ENCODE peak calls at places on chromosomes 16 and 17, in five cellular contexts. P is HCT116, H is esophagus muscularis mucosa, I is transverse colon, F is K562. U is an unnamed sample.

GRCh38 chr16:73054131-73054496 is 6.2 kb upstream of the ZFHX3 start:
- DNase-seq in F (no peak), P (no peak), H (no peak), I (no peak), U (no peak)

GRCh38 chr17:32875904-32876413 is 965 bp downstream of the MYO1D start:
- DNase-seq in F (no peak), P (no peak), I (no peak), H (no peak), U (no peak)

GRCh38 chr17:78317817-78318400 is 42.0 kb downstream of the SOCS3 start:
- DNase-seq in F (no peak), P (no peak), H (no peak), I (no peak), U (no peak)

GRCh38 chr16:81519298-81520150 is 74.9 kb downstream of the CMIP start:
- DNase-seq in H (no peak), F (no peak), P (no peak), I (no peak), U (no peak)

GRCh38 chr17:39776267-39776666 is 38.5 kb downstream of the GRB7 start:
- DNase-seq in F (no peak), H (no peak), P (no peak), I (no peak), U (no peak)

GRCh38 chr16:72291121-72291520 is 119.2 kb upstream of the PMFBP1 start:
- DNase-seq in F (no peak), I (no peak), H (no peak), P (peak), U (no peak)

GRCh38 chr16:12127244-12127643 is 150.7 kb downstream of the SNX29 start:
- DNase-seq in I (no peak), F (no peak), H (no peak), P (no peak), U (no peak)

GRCh38 chr16:30659507-30660423 is 1.5 kb downstream of the FBRS start:
- DNase-seq in H (no peak), F (no peak), P (no peak), I (peak), U (peak)

GRCh38 chr16:10100829-10101228 is 81.4 kb downstream of the GRIN2A start:
- DNase-seq in F (no peak), I (no peak), P (no peak), H (no peak), U (no peak)

GRCh38 chr17:41333836-41334235 is 16.8 kb downstream of the KRT33A start:
- DNase-seq in F (no peak), H (peak), P (no peak), I (no peak), U (no peak)

GRCh38 chr16:66486773-66487579 is 59.9 kb downstream of the BEAN1 start:
- DNase-seq in H (no peak), I (no peak), P (no peak), F (no peak), U (no peak)

GRCh38 chr17:4940625-4941021 is 555 bp downstream of the RNF167 start:
- DNase-seq in P (no peak), F (peak), I (peak), H (no peak), U (no peak)

GRCh38 chr17:61149862-61150362 is 249.7 kb upstream of the TBX2 start:
- DNase-seq in P (no peak), F (no peak), H (no peak), I (no peak), U (no peak)

GRCh38 chr17:82647593-82648164 is 565 bp downstream of the WDR45B start:
- DNase-seq in F (peak), H (no peak), P (no peak), I (peak), U (peak)

GRCh38 chr17:70752966-70753467 is 583.7 kb downstream of the KCNJ2 start:
- DNase-seq in F (no peak), H (no peak), P (no peak), I (no peak), U (no peak)

GRCh38 chr17:17859909-17860760 is 23.3 kb upstream of the SREBF1 start:
- DNase-seq in H (no peak), I (peak), P (no peak), F (peak), U (peak)

GRCh38 chr16:54437921-54438320 is 151.3 kb upstream of the IRX3 start:
- DNase-seq in P (no peak), I (no peak), F (peak), H (no peak), U (no peak)

GRCh38 chr17:66689192-66689591 is 145.7 kb upstream of the CACNG5 start:
- DNase-seq in I (no peak), P (no peak), F (no peak), H (no peak), U (no peak)

GRCh38 chr17:67239597-67239996 is 5.4 kb downstream of the HELZ start:
- DNase-seq in F (no peak), H (no peak), P (no peak), I (no peak), U (no peak)

GRCh38 chr17:28549274-28550132 is 2.9 kb downstream of the UNC119 start:
- DNase-seq in F (no peak), H (no peak), I (no peak), P (no peak), U (no peak)

GRCh38 chr17:41785876-41786226 is 660 bp downstream of the JUP start:
- DNase-seq in F (peak), H (no peak), P (no peak), I (peak), U (peak)

GRCh38 chr16:66271074-66272060 is 95.1 kb upstream of the CDH5 start:
- DNase-seq in F (no peak), H (no peak), P (no peak), I (no peak), U (no peak)

GRCh38 chr17:59437766-59438165 is 106.3 kb downstream of the YPEL2 start:
- DNase-seq in I (no peak), F (no peak), P (no peak), H (no peak), U (no peak)

GRCh38 chr17:49698005-49698404 is 9.8 kb downstream of the SLC35B1 start:
- DNase-seq in I (no peak), H (no peak), P (no peak), F (no peak), U (no peak)

GRCh38 chr17:49700956-49701355 is 6.8 kb downstream of the SLC35B1 start:
- DNase-seq in H (no peak), F (no peak), I (no peak), P (no peak), U (no peak)

GRCh38 chr17:49703557-49704277 is 4.0 kb downstream of the SLC35B1 start:
- DNase-seq in P (peak), I (peak), H (no peak), F (peak), U (no peak)

GRCh38 chr17:49696233-49696761 is 11.5 kb downstream of the SLC35B1 start:
- DNase-seq in I (no peak), P (no peak), F (no peak), H (no peak), U (no peak)

GRCh38 chr17:49699967-49700575 is 7.7 kb downstream of the SLC35B1 start:
- DNase-seq in F (no peak), I (no peak), H (no peak), P (no peak), U (peak)
- TF ChIP-seq POLR2AphosphoS5 in F (peak), I (no peak), H (no peak), P (no peak), U (no peak)

DNA sequence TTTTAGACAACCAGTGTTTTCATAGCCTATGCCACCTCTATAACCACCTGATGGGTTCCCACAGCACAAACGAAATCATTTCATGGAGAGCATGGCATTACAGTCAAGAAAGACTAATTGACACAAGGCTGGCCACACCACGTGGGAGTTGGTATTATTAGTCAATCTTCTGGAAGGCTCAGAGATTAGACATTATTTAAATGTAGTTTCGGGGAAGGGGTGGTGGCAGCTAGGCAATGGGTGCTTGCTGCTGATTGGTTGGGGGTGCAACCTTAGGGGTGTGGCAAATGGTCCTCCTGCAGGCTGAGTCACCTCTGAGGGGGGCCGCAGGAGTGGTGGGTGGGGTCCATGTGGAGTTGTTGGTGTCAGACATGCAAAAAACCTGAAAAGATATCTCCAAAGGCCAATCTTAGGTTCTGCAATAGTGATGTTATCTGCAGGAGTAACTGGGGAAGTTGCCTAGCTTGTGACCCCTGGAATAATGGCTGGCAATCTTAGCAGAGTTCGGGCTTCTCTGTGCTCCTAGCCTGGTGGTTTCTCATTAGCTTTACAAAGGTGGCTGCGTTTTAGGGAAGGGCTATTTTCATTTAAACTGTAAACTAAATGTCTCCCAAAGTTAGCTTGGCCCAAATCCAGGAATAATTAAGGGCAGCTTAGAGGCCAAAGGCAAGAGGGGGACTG is 4.6 kb downstream of the TEN1 start:
- DNase-seq in P (no peak), H (no peak), I (no peak), F (peak), U (peak)
- H3K27ac ChIP-seq in P (no peak), H (no peak), I (no peak), F (peak), U (peak)

DNA sequence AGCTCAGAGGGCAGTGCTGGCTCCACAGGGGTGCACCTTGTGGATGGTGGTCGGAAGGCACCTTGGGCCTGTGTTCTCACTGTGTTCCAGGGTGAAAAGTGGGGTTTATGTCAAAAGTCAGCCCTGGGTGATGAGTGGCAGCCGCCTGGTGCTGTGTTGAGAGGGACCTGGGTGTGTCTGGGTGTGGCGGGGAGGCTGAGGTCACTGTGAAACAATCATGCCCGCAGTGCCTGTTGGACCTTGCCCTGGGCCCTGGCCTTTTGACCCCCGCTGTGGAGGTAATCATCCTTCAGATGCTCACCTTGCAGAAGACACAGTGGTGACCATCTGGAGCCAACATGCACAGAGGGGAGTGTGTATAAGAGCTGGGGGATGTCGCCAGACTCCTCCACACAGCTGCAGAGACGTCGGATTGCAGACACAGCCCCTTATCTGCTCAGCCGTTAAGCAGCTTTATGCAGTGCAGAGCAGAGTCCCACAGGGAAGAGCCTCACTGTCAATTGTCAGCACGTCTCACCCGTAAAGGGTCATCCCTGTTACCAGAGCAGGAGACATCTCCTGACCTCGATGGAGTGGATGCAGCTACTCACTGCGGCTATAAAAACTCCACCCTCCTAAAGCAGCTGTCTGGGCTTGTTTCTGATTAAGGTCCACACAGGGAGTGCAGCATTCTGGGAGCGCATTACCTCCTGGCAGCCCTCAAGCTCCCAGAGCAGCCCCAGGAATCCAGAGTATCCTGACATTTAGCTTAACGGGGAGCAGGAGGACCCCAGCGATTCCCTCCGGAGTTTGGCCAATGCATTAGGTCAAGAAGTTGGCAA is 100.3 kb upstream of the ZNF469 start:
- DNase-seq in H (no peak), I (no peak), F (no peak), P (no peak), U (no peak)
- TF ChIP-seq POLR2AphosphoS5 in H (peak), I (no peak), F (no peak), P (no peak), U (no peak)

GRCh38 chr17:27457731-27458523 is 1.7 kb downstream of the KSR1 start:
- DNase-seq in F (no peak), H (no peak), P (no peak), I (no peak), U (no peak)
- H3K27ac ChIP-seq in F (peak), H (no peak), P (no peak), I (no peak), U (peak)

GRCh38 chr17:48457080-48457836 is 27.2 kb upstream of the SKAP1 start:
- DNase-seq in H (no peak), F (peak), I (peak), P (peak), U (peak)
- TF ChIP-seq POLR2AphosphoS5 in H (peak), F (no peak), I (no peak), P (no peak), U (no peak)

GRCh38 chr17:73555199-73555810 is 88.9 kb downstream of the SDK2 start:
- DNase-seq in P (no peak), F (no peak), I (no peak), H (no peak), U (no peak)
- H3K27ac ChIP-seq in P (no peak), F (no peak), I (no peak), H (no peak), U (no peak)

GRCh38 chr17:81345211-81346089 is 49.8 kb upstream of the BAHCC1 start:
- DNase-seq in F (peak), P (no peak), H (peak), I (peak), U (peak)
- TF ChIP-seq POLR2AphosphoS5 in F (no peak), P (peak), H (peak), I (peak), U (peak)

GRCh38 chr17:9900019-9900594 is 5.0 kb downstream of the RCVRN start:
- DNase-seq in I (no peak), P (no peak), F (no peak), H (no peak), U (no peak)

GRCh38 chr17:9899280-9900018 is 5.6 kb downstream of the RCVRN start:
- DNase-seq in H (no peak), I (no peak), F (no peak), P (no peak), U (no peak)

GRCh38 chr17:9904277-9905077 is 594 bp downstream of the RCVRN start:
- DNase-seq in F (no peak), I (no peak), H (no peak), P (no peak), U (no peak)

GRCh38 chr17:9900744-9901143 is 4.3 kb downstream of the RCVRN start:
- DNase-seq in I (no peak), P (no peak), H (no peak), F (no peak), U (no peak)

DNA sequence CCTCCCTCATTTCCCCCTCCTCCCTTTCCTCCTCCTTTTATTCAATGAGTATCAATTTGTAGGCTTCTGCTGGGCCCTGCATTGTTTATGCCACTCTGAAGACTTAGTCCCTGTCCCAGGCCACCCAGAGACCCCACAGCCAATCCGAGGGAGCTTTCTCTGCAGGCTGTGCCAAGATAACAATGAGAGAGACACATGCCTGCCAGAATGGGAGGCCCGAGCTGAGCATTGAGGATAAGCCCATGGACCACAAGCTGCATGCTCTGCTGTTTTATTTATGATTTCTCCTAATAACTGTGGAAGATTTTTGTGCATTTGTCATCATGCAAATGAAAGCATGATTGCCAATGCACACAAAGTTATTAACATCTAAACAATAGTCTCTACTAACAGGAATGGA is 3.0 kb downstream of the RCVRN start:
- DNase-seq in I (no peak), P (no peak), F (no peak), H (no peak), U (no peak)
- H3K27ac ChIP-seq in I (peak), P (no peak), F (no peak), H (no peak), U (no peak)

U was measured in upper lobe of left lung.